ENCODE peak calls at places on chromosomes 6 and 20, in four cellular contexts. J is CD8-positive, alpha-beta memory T cell; L is body of pancreas; B is cardiac muscle cell. U is an unnamed sample.

GRCh38 chr6:142947702-142948480 is 2.9 kb upstream of the HIVEP2 start:
- DNase-seq in J (peak; percentile 25), L (peak; percentile 14), B (no peak), U (no peak)

GRCh38 chr6:5053038-5053437 is 32.1 kb upstream of the PPP1R3G start:
- DNase-seq in J (no peak), L (no peak), B (peak; percentile 54), U (no peak)

GRCh38 chr6:108796875-108797274 is 51.3 kb upstream of the ARMC2 start:
- DNase-seq in J (no peak), L (no peak), B (peak; percentile 6), U (no peak)

GRCh38 chr6:169619650-169620049 is 82.2 kb downstream of the WDR27 start:
- DNase-seq in J (no peak), L (no peak), B (peak; percentile 7), U (no peak)

GRCh38 chr6:132068766-132069165 is 117.6 kb upstream of the CCN2 start:
- DNase-seq in J (no peak), L (no peak), B (no peak), U (no peak)

GRCh38 chr20:57648878-57649616 is 28.8 kb upstream of the ZBP1 start:
- DNase-seq in J (no peak), L (no peak), B (no peak), U (no peak)

GRCh38 chr6:115613488-115613887 is 447.2 kb downstream of the FRK start:
- DNase-seq in J (no peak), L (no peak), B (peak; percentile 93), U (no peak)

GRCh38 chr6:99933129-99933528 is 60.9 kb downstream of the MCHR2 start:
- DNase-seq in J (no peak), L (no peak), B (peak; percentile 34), U (no peak)

GRCh38 chr6:45684476-45684875 is 306.7 kb upstream of the SUPT3H start:
- DNase-seq in J (no peak), L (no peak), B (no peak), U (no peak)

GRCh38 chr20:43385914-43386313 is 71.8 kb upstream of the SRSF6 start:
- DNase-seq in J (no peak), L (no peak), B (no peak), U (no peak)

GRCh38 chr6:101597711-101598110 is 204.2 kb downstream of the GRIK2 start:
- DNase-seq in J (no peak), L (no peak), B (peak; percentile 76), U (no peak)

GRCh38 chr20:10610266-10610665 is 63.5 kb downstream of the JAG1 start:
- DNase-seq in J (no peak), L (no peak), B (no peak), U (peak; percentile 50)

GRCh38 chr6:72554761-72555221 is 67.1 kb upstream of the KCNQ5 start:
- DNase-seq in J (no peak), L (no peak), B (peak; percentile 25), U (no peak)

GRCh38 chr6:66096679-66097078 is 389.7 kb upstream of the EYS start:
- DNase-seq in J (no peak), L (no peak), B (no peak), U (no peak)

GRCh38 chr6:130848945-130849344 is 21.7 kb downstream of the SMLR1 start:
- DNase-seq in J (no peak), L (no peak), B (no peak), U (no peak)

GRCh38 chr20:64000906-64001305 is 20.0 kb downstream of the PRPF6 start:
- DNase-seq in J (no peak), L (no peak), B (no peak), U (no peak)

GRCh38 chr6:121645100-121645745 is 209.8 kb downstream of the GJA1 start:
- DNase-seq in J (no peak), L (no peak), B (no peak), U (no peak)

GRCh38 chr20:25397081-25397480 is 6.4 kb upstream of the ABHD12 start:
- DNase-seq in J (no peak), L (no peak), B (no peak), U (no peak)

GRCh38 chr20:53657732-53658131 is 64.1 kb upstream of the ZNF217 start:
- DNase-seq in J (no peak), L (no peak), B (no peak), U (no peak)

GRCh38 chr6:72328775-72329174 is 293.1 kb upstream of the KCNQ5 start:
- DNase-seq in J (no peak), L (no peak), B (no peak), U (no peak)

GRCh38 chr6:123715243-123715863 is 78.6 kb upstream of the TRDN start:
- DNase-seq in J (no peak), L (peak; percentile 13), B (peak; percentile 24), U (no peak)

GRCh38 chr6:35377002-35377401 is 34.6 kb downstream of the PPARD start:
- DNase-seq in J (no peak), L (no peak), B (peak; percentile 48), U (no peak)

GRCh38 chr6:44630125-44631028 is 242.9 kb downstream of the CDC5L start:
- DNase-seq in J (no peak), L (no peak), B (peak; percentile 86), U (peak; percentile 19)

GRCh38 chr20:63465380-63466249 is 6.8 kb downstream of the KCNQ2 start:
- DNase-seq in J (no peak), L (no peak), B (no peak), U (no peak)

GRCh38 chr6:156955494-156956183 is 178.5 kb downstream of the ARID1B start:
- DNase-seq in J (no peak), L (peak; percentile 41), B (peak; percentile 72), U (peak; percentile 69)

GRCh38 chr6:16684896-16685554 is 76.2 kb downstream of the ATXN1 start:
- DNase-seq in J (no peak), L (no peak), B (peak; percentile 49), U (no peak)

GRCh38 chr6:1065986-1066385 is 245.9 kb upstream of the FOXQ1 start:
- DNase-seq in J (no peak), L (no peak), B (no peak), U (no peak)

GRCh38 chr6:4641461-4641860 is 134.7 kb upstream of the CDYL start:
- DNase-seq in J (no peak), L (no peak), B (no peak), U (no peak)

GRCh38 chr6:28693033-28693750 is 167.5 kb downstream of the GPX5 start:
- DNase-seq in J (no peak), L (no peak), B (peak; percentile 10), U (no peak)

GRCh38 chr6:161303628-161304340 is 29.9 kb upstream of the AGPAT4 start:
- DNase-seq in J (no peak), L (no peak), B (peak; percentile 32), U (no peak)

GRCh38 chr6:34872332-34872731 is 15.5 kb downstream of the TAF11 start:
- DNase-seq in J (no peak), L (no peak), B (no peak), U (no peak)

GRCh38 chr20:58001381-58001780 is 227.1 kb downstream of the ANKRD60 start:
- DNase-seq in J (no peak), L (peak; percentile 30), B (no peak), U (peak; percentile 41)

GRCh38 chr20:63470410-63470809 is 2.0 kb downstream of the KCNQ2 start:
- DNase-seq in J (no peak), L (no peak), B (no peak), U (no peak)

GRCh38 chr20:31236953-31237352 is 20.5 kb upstream of the DEFB115 start:
- DNase-seq in J (no peak), L (no peak), B (no peak), U (no peak)
- H3K9me3 ChIP-seq in J (peaks cover 24% of the 10 kb centered on the region), L (no peaks in the 10 kb centered on the region), B (peaks cover 25% of the 10 kb centered on the region), U (peaks cover 100% of the 10 kb centered on the region)

DNA sequence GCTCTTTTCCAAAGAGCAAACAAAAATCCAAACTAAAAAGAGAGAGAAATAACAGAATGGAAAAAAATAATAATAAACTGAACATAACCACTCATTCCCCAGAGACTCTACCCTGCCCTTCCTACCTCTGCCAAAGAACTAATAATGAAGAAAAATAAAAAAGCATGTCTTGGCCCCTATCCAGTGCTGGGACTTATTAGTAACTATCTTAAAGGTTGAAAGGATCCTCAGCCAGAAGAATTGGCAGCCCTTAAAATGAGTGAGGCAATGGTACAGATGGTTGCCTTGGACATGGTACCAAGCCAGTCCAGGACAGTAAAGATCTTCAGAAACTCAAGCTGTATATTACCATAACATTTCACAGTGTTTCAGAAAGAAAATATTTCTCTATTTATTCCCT is 279.3 kb downstream of the HACE1 start:
- DNase-seq in J (no peak), L (no peak), B (peak; percentile 38), U (no peak)
- H3K27ac ChIP-seq in J (no peak overlapping the region), L (no peak overlapping the region), B (no peak overlapping the region), U (no peak overlapping the region)

DNA sequence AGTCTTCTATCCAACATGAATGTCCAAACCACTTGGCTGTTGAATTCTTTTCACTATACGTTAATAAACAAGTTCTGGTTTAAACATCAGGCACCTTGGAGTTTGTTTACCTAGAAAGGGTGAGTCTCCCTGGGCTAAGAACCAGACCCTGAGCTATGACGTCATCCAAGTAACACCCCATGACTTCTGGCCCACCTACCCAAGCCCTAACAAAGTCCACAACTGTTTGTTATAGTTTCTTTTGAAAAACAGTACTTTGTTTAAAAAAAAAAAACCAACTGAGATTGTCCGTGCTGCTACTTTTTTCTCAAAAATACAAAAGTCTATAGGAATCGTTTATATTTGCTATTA is 146.9 kb upstream of the BEND6 start:
- DNase-seq in J (no peak), L (no peak), B (no peak), U (no peak)
- H3K4me1 ChIP-seq in J (no peaks in the 10 kb centered on the region), L (no peaks in the 10 kb centered on the region), B (peaks cover 11% of the 10 kb centered on the region), U (peaks cover 88% of the 10 kb centered on the region)

GRCh38 chr20:62112368-62112767 is 9.9 kb upstream of the LSM14B start:
- DNase-seq in J (no peak), L (no peak), B (no peak), U (no peak)

GRCh38 chr20:62105592-62105991 is 16.7 kb upstream of the LSM14B start:
- DNase-seq in J (no peak), L (no peak), B (no peak), U (no peak)

GRCh38 chr20:62114894-62115293 is 7.4 kb upstream of the LSM14B start:
- DNase-seq in J (no peak), L (no peak), B (no peak), U (no peak)

GRCh38 chr20:62116558-62117361 is 5.5 kb upstream of the LSM14B start:
- DNase-seq in J (no peak), L (no peak), B (no peak), U (no peak)

GRCh38 chr20:62111148-62111547 is 11.1 kb upstream of the LSM14B start:
- DNase-seq in J (no peak), L (no peak), B (no peak), U (no peak)
- H3K9me3 ChIP-seq in J (peaks cover 38% of the 10 kb centered on the region), L (no peaks in the 10 kb centered on the region), B (no peaks in the 10 kb centered on the region), U (peaks cover 73% of the 10 kb centered on the region)

DNA sequence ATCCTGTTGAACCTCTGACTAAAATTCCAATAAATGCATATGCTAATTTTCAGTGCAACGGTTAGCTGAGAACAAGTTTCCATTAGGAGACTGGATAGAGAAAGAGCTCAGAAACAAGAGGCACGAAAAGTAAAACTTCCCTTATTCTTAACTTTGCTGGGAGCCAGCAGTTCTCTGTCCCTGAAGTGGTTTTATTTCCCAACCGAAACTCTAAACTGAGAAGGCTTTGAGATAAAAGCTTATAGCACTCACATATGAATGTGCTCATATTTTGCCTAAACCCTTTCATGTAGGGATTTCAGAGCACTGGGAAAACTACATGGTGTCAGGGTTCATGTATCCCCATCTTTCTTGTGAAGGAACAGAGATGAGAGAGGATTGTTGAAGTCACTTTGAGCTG is 324.0 kb upstream of the CNR1 start:
- DNase-seq in J (no peak), L (no peak), B (peak; percentile 9), U (no peak)
- H3K27ac ChIP-seq in J (no peak overlapping the region), L (no peak overlapping the region), B (no peak overlapping the region), U (no peak overlapping the region)

U was measured in left ventricle myocardium inferior.